ENCODE peak calls at places on chromosomes 6 and 20, in eight cellular contexts. C is activated naive CD8-positive, alpha-beta T cell treated with anti-CD3 and anti-CD28 coated beads, Interleukin-2, amount 50 U/mL, for 16 hours; L is kidney tubule cell; V is CD4-positive, CD25-positive, alpha-beta regulatory T cell; U is endothelial cell; A is GM23248; W is cardiac muscle cell; K is anterior cingulate cortex. Y is an unnamed sample.
A peak's percentile ranks its signal among the peaks of the same experiment; 100 is the strongest.

GRCh38 chr20:50163570-50164317 is 10.2 kb upstream of the PEDS1 start:
- DNase-seq in C (no peak), L (peak; percentile 42), V (no peak), U (no peak), A (peak; percentile 52), W (no peak), K (no peak), Y (peak; percentile 18)

GRCh38 chr6:31576897-31577341 is 1.6 kb downstream of the TNF start:
- DNase-seq in C (no peak), L (peak; percentile 8), V (peak; percentile 47), U (no peak), A (no peak), W (no peak), K (no peak), Y (no peak)

GRCh38 chr20:19777981-19778380 is 19.9 kb downstream of the RIN2 start:
- DNase-seq in C (no peak), L (no peak), V (no peak), U (no peak), A (peak; percentile 29), W (no peak), K (no peak), Y (no peak)

GRCh38 chr6:107612762-107613415 is 123.0 kb downstream of the SOBP start:
- DNase-seq in C (no peak), L (no peak), V (no peak), U (no peak), A (no peak), W (no peak), K (no peak), Y (no peak)

GRCh38 chr20:16459019-16459700 is 114.1 kb downstream of the KIF16B start:
- DNase-seq in C (no peak), L (peak; percentile 72), V (no peak), U (no peak), A (peak; percentile 82), W (no peak), K (no peak), Y (peak; percentile 61)

GRCh38 chr6:31308050-31308844 is 36.4 kb upstream of the HLA-C start:
- DNase-seq in C (peak; percentile 38), L (peak; percentile 29), V (peak; percentile 42), U (peak; percentile 8), A (peak; percentile 10), W (no peak), K (no peak), Y (no peak)

GRCh38 chr6:16764188-16764950 is 3.1 kb upstream of the ATXN1 start:
- DNase-seq in C (no peak), L (peak; percentile 53), V (no peak), U (no peak), A (peak; percentile 75), W (peak; percentile 53), K (no peak), Y (peak; percentile 19)

GRCh38 chr6:118391086-118391485 is 157.0 kb upstream of the PLN start:
- DNase-seq in C (no peak), L (no peak), V (no peak), U (no peak), A (peak; percentile 10), W (no peak), K (no peak), Y (no peak)

GRCh38 chr20:43363506-43363905 is 94.2 kb upstream of the SRSF6 start:
- DNase-seq in C (no peak), L (no peak), V (no peak), U (no peak), A (peak; percentile 58), W (no peak), K (no peak), Y (peak; percentile 36)

GRCh38 chr6:152129606-152130249 is 322.2 kb downstream of the ESR1 start:
- DNase-seq in C (no peak), L (no peak), V (no peak), U (peak; percentile 19), A (peak; percentile 54), W (no peak), K (no peak), Y (no peak)

GRCh38 chr6:65202738-65203137 is 504.3 kb downstream of the EYS start:
- DNase-seq in C (no peak), L (no peak), V (no peak), U (no peak), A (no peak), W (no peak), K (no peak), Y (no peak)

GRCh38 chr6:169075211-169075621 is 178.4 kb downstream of the THBS2 start:
- DNase-seq in C (no peak), L (no peak), V (no peak), U (no peak), A (peak; percentile 89), W (no peak), K (no peak), Y (no peak)

GRCh38 chr6:146103416-146104072 is 74.7 kb downstream of the GRM1 start:
- DNase-seq in C (no peak), L (no peak), V (no peak), U (no peak), A (no peak), W (no peak), K (no peak), Y (no peak)